ENCODE peak calls at places on chromosomes 13 and 19, in four cellular contexts. B is C1 segment of cervical spinal cord, M is transverse colon, T is neuronal stem cell. A is an unnamed sample.

GRCh38 chr13:44108345-44108858 is 228.7 kb downstream of the LACC1 start:
- DNase-seq in M (peak; percentile 84), T (no peak), B (no peak), A (peak; percentile 74)

GRCh38 chr13:48600374-48601364 is 53.1 kb upstream of the CYSLTR2 start:
- DNase-seq in B (no peak), T (no peak), M (no peak), A (peak; percentile 27)

GRCh38 chr19:33580645-33581037 is 41.1 kb upstream of the CHST8 start:
- DNase-seq in B (no peak), M (no peak), T (no peak), A (peak; percentile 17)

GRCh38 chr13:102399791-102400618 is 1.8 kb downstream of the FGF14 start:
- DNase-seq in T (no peak), B (no peak), M (peak; percentile 9), A (no peak)

GRCh38 chr13:113927661-113928581 is 46.0 kb downstream of the C13orf46 start:
- DNase-seq in T (no peak), B (no peak), M (peak; percentile 37), A (no peak)

GRCh38 chr19:853014-853553 is 981 bp downstream of the ELANE start:
- DNase-seq in B (no peak), M (no peak), T (no peak), A (no peak)

GRCh38 chr13:36096411-36097184 is 34.6 kb downstream of the DCLK1 start:
- DNase-seq in T (no peak), B (no peak), M (no peak), A (no peak)

GRCh38 chr13:46896346-46897138 is at the start of gene HTR2A:
- DNase-seq in M (no peak), B (peak; percentile 38), T (no peak), A (peak; percentile 18)

GRCh38 chr13:51832471-51833152 is 12.4 kb downstream of the TMEM272 start:
- DNase-seq in B (no peak), M (peak; percentile 26), T (no peak), A (peak; percentile 17)

GRCh38 chr13:50152655-50153309 is 137.5 kb downstream of the KCNRG start:
- DNase-seq in B (no peak), M (no peak), T (no peak), A (no peak)

GRCh38 chr13:93963266-93964131 is 516.0 kb downstream of the DCT start:
- DNase-seq in B (no peak), M (no peak), T (no peak), A (peak; percentile 73)

GRCh38 chr13:31912641-31913401 is 118.8 kb upstream of the FRY start:
- DNase-seq in M (no peak), B (no peak), T (no peak), A (peak; percentile 62)